ENCODE peak calls at places on chromosomes 11 and 22, in nine cellular contexts. J, D, O, Z, P, A, B, X and R are unnamed samples.

GRCh38 chr11:2466069-2466801 is 21.4 kb downstream of the KCNQ1 start:
- DNase-seq in J (no peak), D (no peak), O (no peak), Z (no peak), P (no peak), A (no peak), B (no peak), X (no peak), R (no peak)

GRCh38 chr11:46490576-46491100 is 99.1 kb upstream of the CHRM4 start:
- DNase-seq in J (no peak), D (no peak), O (no peak), Z (peak; percentile 18), P (no peak), A (no peak), B (peak; percentile 34), X (no peak), R (peak; percentile 34)

GRCh38 chr11:17760102-17761029 is 25.8 kb downstream of the KCNC1 start:
- DNase-seq in J (peak; percentile 33), D (no peak), O (no peak), Z (peak; percentile 27), P (peak; percentile 92), A (no peak), B (peak; percentile 14), X (peak; percentile 75), R (peak; percentile 49)

GRCh38 chr22:35352214-35353111 is 28.4 kb upstream of the HMOX1 start:
- DNase-seq in J (no peak), D (peak; percentile 35), O (no peak), Z (no peak), P (peak; percentile 83), A (peak; percentile 18), B (no peak), X (peak; percentile 78), R (peak; percentile 46)

GRCh38 chr11:103870821-103871309 is 165.6 kb upstream of the DDI1 start:
- DNase-seq in J (no peak), D (no peak), O (no peak), Z (no peak), P (no peak), A (no peak), B (no peak), X (no peak), R (no peak)

GRCh38 chr11:56799691-56800090 is 51.2 kb upstream of the OR9G4 start:
- DNase-seq in J (no peak), D (no peak), O (no peak), Z (no peak), P (no peak), A (no peak), B (no peak), X (no peak), R (no peak)

GRCh38 chr11:134245434-134245833 is 7.7 kb downstream of the THYN1 start:
- DNase-seq in J (no peak), D (no peak), O (no peak), Z (no peak), P (no peak), A (no peak), B (no peak), X (no peak), R (no peak)

GRCh38 chr22:35690001-35690400 is 27.7 kb upstream of the APOL5 start:
- DNase-seq in J (no peak), D (no peak), O (no peak), Z (no peak), P (no peak), A (no peak), B (no peak), X (no peak), R (no peak)

GRCh38 chr22:37128555-37129281 is 19.2 kb upstream of the TMPRSS6 start:
- DNase-seq in J (no peak), D (no peak), O (no peak), Z (no peak), P (no peak), A (no peak), B (no peak), X (peak; percentile 46), R (no peak)

GRCh38 chr11:70107191-70107590 is 29.1 kb downstream of the ANO1 start:
- DNase-seq in J (no peak), D (no peak), O (no peak), Z (no peak), P (no peak), A (no peak), B (no peak), X (no peak), R (no peak)

GRCh38 chr11:118544647-118545010 is 13.6 kb downstream of the TMEM25 start:
- DNase-seq in J (no peak), D (no peak), O (no peak), Z (no peak), P (no peak), A (no peak), B (no peak), X (peak; percentile 67), R (no peak)

GRCh38 chr11:40285520-40285919 is 1173.9 kb downstream of the LRRC4C start:
- DNase-seq in J (no peak), D (no peak), O (no peak), Z (no peak), P (no peak), A (no peak), B (no peak), X (no peak), R (no peak)

GRCh38 chr11:126153999-126154398 is 57.5 kb downstream of the RPUSD4 start:
- DNase-seq in J (no peak), D (no peak), O (no peak), Z (peak; percentile 75), P (no peak), A (no peak), B (peak; percentile 45), X (no peak), R (peak; percentile 98)

GRCh38 chr11:108392364-108392763 is 75.0 kb downstream of the C11orf65 start:
- DNase-seq in J (no peak), D (no peak), O (no peak), Z (no peak), P (no peak), A (no peak), B (no peak), X (no peak), R (no peak)

GRCh38 chr11:2102883-2103213 is 36.3 kb downstream of the IGF2 start:
- DNase-seq in J (no peak), D (no peak), O (no peak), Z (no peak), P (no peak), A (no peak), B (no peak), X (no peak), R (no peak)

GRCh38 chr11:121890377-121890776 is 225.6 kb downstream of the BLID start:
- DNase-seq in J (no peak), D (no peak), O (no peak), Z (peak; percentile 88), P (no peak), A (no peak), B (peak; percentile 89), X (no peak), R (peak; percentile 8)

GRCh38 chr11:118883368-118884071 is at the start of gene CXCR5:
- DNase-seq in J (no peak), D (no peak), O (no peak), Z (no peak), P (no peak), A (no peak), B (peak; percentile 58), X (no peak), R (no peak)

GRCh38 chr22:44298331-44299087 is 14.2 kb downstream of the SHISAL1 start:
- DNase-seq in J (no peak), D (no peak), O (no peak), Z (no peak), P (no peak), A (no peak), B (no peak), X (no peak), R (no peak)

GRCh38 chr11:111063711-111064110 is 181.8 kb upstream of the POU2AF2 start:
- DNase-seq in J (no peak), D (no peak), O (no peak), Z (peak; percentile 48), P (no peak), A (no peak), B (no peak), X (no peak), R (no peak)

GRCh38 chr11:79661373-79661772 is 220.5 kb upstream of the TENM4 start:
- DNase-seq in J (no peak), D (no peak), O (no peak), Z (no peak), P (no peak), A (no peak), B (no peak), X (no peak), R (no peak)

GRCh38 chr11:108984021-108984420 is 319.2 kb downstream of the DDX10 start:
- DNase-seq in J (no peak), D (no peak), O (no peak), Z (no peak), P (no peak), A (no peak), B (no peak), X (no peak), R (no peak)

GRCh38 chr22:36144886-36145541 is 15.5 kb downstream of the APOL3 start:
- DNase-seq in J (peak; percentile 41), D (no peak), O (no peak), Z (peak; percentile 76), P (peak; percentile 84), A (no peak), B (peak; percentile 73), X (peak; percentile 44), R (peak; percentile 77)

GRCh38 chr11:10439924-10440323 is 15.1 kb upstream of the AMPD3 start:
- DNase-seq in J (no peak), D (no peak), O (no peak), Z (no peak), P (no peak), A (no peak), B (no peak), X (no peak), R (no peak)

GRCh38 chr11:15849265-15849664 is 507.1 kb downstream of the SOX6 start:
- DNase-seq in J (no peak), D (no peak), O (no peak), Z (no peak), P (no peak), A (no peak), B (no peak), X (peak; percentile 30), R (no peak)

GRCh38 chr11:100403817-100404216 is 283.3 kb upstream of the ARHGAP42 start:
- DNase-seq in J (peak; percentile 60), D (no peak), O (no peak), Z (peak; percentile 84), P (peak; percentile 86), A (no peak), B (peak; percentile 60), X (no peak), R (no peak)

GRCh38 chr11:1693327-1694063 is 3.5 kb upstream of the KRTAP5-6 start:
- DNase-seq in J (peak; percentile 92), D (no peak), O (peak; percentile 59), Z (peak; percentile 60), P (peak; percentile 79), A (peak; percentile 67), B (peak; percentile 74), X (peak; percentile 81), R (peak; percentile 74)

GRCh38 chr22:36368359-36368983 is 19.3 kb downstream of the MYH9 start:
- DNase-seq in J (peak; percentile 71), D (no peak), O (no peak), Z (peak; percentile 97), P (peak; percentile 98), A (no peak), B (peak; percentile 79), X (no peak), R (peak; percentile 76)

GRCh38 chr11:103811870-103812509 is 224.4 kb upstream of the DDI1 start:
- DNase-seq in J (no peak), D (no peak), O (no peak), Z (no peak), P (no peak), A (no peak), B (no peak), X (no peak), R (no peak)

GRCh38 chr11:36441610-36442208 is 68.4 kb downstream of the TRAF6 start:
- DNase-seq in J (no peak), D (no peak), O (no peak), Z (no peak), P (no peak), A (no peak), B (no peak), X (no peak), R (no peak)

GRCh38 chr11:121310908-121311307 is 18.3 kb downstream of the SC5D start:
- DNase-seq in J (no peak), D (no peak), O (no peak), Z (no peak), P (no peak), A (no peak), B (no peak), X (no peak), R (no peak)

GRCh38 chr22:36860017-36860416 is 789 bp upstream of the NCF4 start:
- DNase-seq in J (no peak), D (peak; percentile 21), O (no peak), Z (no peak), P (no peak), A (no peak), B (no peak), X (no peak), R (no peak)